ENCODE peak calls at places on chromosomes 13 and 19, in four cellular contexts. Z is mucosa of descending colon, A is BE2C, W is heart left ventricle. X is an unnamed sample.

GRCh38 chr13:51152713-51153112 is 41.6 kb upstream of the C13orf42 start:
- DNase-seq in Z (no peak), A (peak; percentile 16), W (no peak), X (no peak)

GRCh38 chr13:58119351-58119750 is 487.8 kb downstream of the PCDH17 start:
- DNase-seq in Z (no peak), A (no peak), W (no peak), X (no peak)

GRCh38 chr19:34994643-34995471 is 5.3 kb upstream of the GRAMD1A start:
- DNase-seq in Z (peak; percentile 75), A (no peak), W (peak; percentile 63), X (no peak)

GRCh38 chr13:40061466-40062450 is 406.3 kb downstream of the COG6 start:
- DNase-seq in Z (no peak), A (no peak), W (no peak), X (no peak)

GRCh38 chr13:51066091-51066831 is 44.8 kb downstream of the C13orf42 start:
- DNase-seq in Z (no peak), A (no peak), W (no peak), X (no peak)

GRCh38 chr13:33355470-33355869 is 69.9 kb upstream of the STARD13 start:
- DNase-seq in Z (no peak), A (no peak), W (no peak), X (no peak)

GRCh38 chr13:98524391-98524790 is 52.5 kb downstream of the STK24 start:
- DNase-seq in Z (no peak), A (no peak), W (no peak), X (no peak)

GRCh38 chr19:35139618-35139943 is 957 bp downstream of the FXYD1 start:
- DNase-seq in Z (no peak), A (no peak), W (no peak), X (no peak)

GRCh38 chr13:62014299-62014698 is 598.6 kb upstream of the PCDH20 start:
- DNase-seq in Z (no peak), A (no peak), W (no peak), X (no peak)

GRCh38 chr19:20472854-20473253 is 92.7 kb downstream of the ZNF737 start:
- DNase-seq in Z (no peak), A (no peak), W (no peak), X (no peak)

GRCh38 chr13:53783466-53783865 is 754.9 kb downstream of the OLFM4 start:
- DNase-seq in Z (no peak), A (no peak), W (no peak), X (no peak)

GRCh38 chr13:38394777-38395504 is 45.3 kb downstream of the UFM1 start:
- DNase-seq in Z (no peak), A (no peak), W (no peak), X (no peak)

GRCh38 chr13:74289861-74290260 is 155.7 kb upstream of the KLF12 start:
- DNase-seq in Z (no peak), A (peak; percentile 15), W (no peak), X (no peak)

GRCh38 chr19:52535831-52536800 is 8.6 kb downstream of the ZNF808 start:
- DNase-seq in Z (peak; percentile 82), A (peak; percentile 95), W (peak; percentile 94), X (peak; percentile 92)
- TF ChIP-seq CTCF in Z (no peak), A (no peak), W (peak; percentile 34), X (no peak)

GRCh38 chr13:113584870-113585671 is 518 bp downstream of the TFDP1 start:
- DNase-seq in Z (peak; percentile 56), A (peak; percentile 44), W (peak; percentile 25), X (peak; percentile 64)

GRCh38 chr13:113588394-113589111 is 4.0 kb downstream of the TFDP1 start:
- DNase-seq in Z (no peak), A (no peak), W (no peak), X (no peak)

GRCh38 chr13:113586661-113587479 is 2.3 kb downstream of the TFDP1 start:
- DNase-seq in Z (peak; percentile 27), A (no peak), W (no peak), X (no peak)

GRCh38 chr13:113584205-113584869 is at the start of gene TFDP1:
- DNase-seq in Z (peak; percentile 91), A (peak; percentile 93), W (peak; percentile 73), X (peak; percentile 96)

DNA sequence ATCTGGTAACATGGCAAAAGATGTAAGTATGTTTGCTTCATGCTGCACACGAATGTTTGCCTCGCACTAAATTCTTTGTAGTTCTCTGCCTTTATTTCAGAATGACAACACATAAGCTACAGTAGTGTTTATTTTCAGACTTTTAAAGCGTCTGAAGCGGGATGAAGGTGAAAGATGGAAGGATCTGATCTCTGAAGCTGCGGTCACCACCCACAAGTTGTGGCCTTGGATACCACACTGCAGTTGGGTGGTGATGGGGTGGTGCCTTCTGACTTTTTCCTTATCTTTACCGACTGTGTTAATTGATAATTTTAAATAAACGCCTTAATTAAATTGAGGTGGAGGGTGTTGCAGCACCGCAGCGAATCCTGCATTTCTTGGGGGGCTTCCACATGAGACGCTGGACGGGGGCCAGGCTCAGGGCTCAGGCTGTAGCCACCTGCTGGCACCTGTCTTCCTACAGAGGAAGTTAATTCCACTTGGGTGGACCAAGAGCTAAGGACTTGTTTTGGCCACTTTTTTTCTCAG is 1.3 kb downstream of the TFDP1 start:
- DNase-seq in Z (no peak), A (no peak), W (no peak), X (no peak)
- H3K4me3 ChIP-seq in Z (peak overlapping the region; percentile 34), A (peak overlapping the region; percentile 57), W (no peak overlapping the region), X (peak overlapping the region; percentile 74)

GRCh38 chr19:16125738-16126495 is 14.2 kb downstream of the RAB8A start:
- DNase-seq in Z (no peak), A (no peak), W (no peak), X (no peak)
- H3K36me3 ChIP-seq in Z (peaks cover 17% of the 10 kb centered on the region), A (peaks cover 63% of the 10 kb centered on the region), W (peaks cover 98% of the 10 kb centered on the region), X (peaks cover 78% of the 10 kb centered on the region)

DNA sequence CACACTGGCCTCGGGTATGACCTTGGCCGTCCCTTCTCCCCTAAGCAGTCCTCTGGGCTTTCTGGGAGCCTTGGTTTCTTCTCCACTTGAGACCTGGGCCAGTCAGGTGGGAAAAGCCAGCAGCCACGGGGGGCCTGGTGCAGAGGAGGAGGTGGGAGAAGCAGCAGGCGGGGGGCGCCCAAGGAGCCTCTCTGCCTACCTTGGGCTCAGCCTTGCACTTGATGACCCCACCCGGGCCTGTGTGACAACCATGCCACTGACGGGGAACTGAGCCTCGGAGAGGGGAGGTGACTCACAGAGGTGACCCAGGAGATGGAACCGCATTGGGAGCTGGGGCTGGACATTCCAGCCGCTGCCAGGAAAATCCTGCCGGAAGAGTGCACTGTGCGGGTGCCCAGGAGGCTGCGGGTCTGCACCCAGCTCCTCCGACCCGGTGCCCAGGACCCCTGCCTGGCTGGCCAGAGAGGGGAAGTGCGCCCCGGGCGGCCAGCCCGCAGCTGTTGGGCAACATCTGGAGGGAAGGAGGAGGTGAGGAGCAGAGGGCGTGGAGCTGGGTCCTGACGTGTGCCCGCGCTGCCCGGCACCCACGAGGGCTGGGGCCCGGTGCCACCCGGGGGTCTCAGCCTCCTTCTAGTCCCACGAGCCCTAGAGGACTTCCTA is 23.4 kb upstream of the SLC7A10 start:
- DNase-seq in Z (peak; percentile 48), A (no peak), W (no peak), X (no peak)
- TF ChIP-seq CTCF in Z (no peak), A (no peak), W (no peak), X (no peak)

X was measured in GM06990.